ENCODE peak calls at places on chromosomes 6 and 20, in four cellular contexts. One of them, this sample, is unnamed.

GRCh38 chr6:35044145-35044745 is 96.9 kb downstream of the TCP11 start:
- DNase-seq in posterior cingulate gyrus: no peak
- DNase-seq in activated CD4-positive, CD25-positive, alpha-beta regulatory T cell treated with anti-CD3 and anti-CD28 coated beads, Interleukin-2, amount 50 U/mL, for 16 hours: no peak
- DNase-seq in NCI-H1105 treated with DMSO at 0.1 percent for 48 hours: no peak
- DNase-seq in this sample: peak; percentile 70

GRCh38 chr6:130259140-130259539 is 36.4 kb upstream of the SAMD3 start:
- DNase-seq in posterior cingulate gyrus: no peak
- DNase-seq in activated CD4-positive, CD25-positive, alpha-beta regulatory T cell treated with anti-CD3 and anti-CD28 coated beads, Interleukin-2, amount 50 U/mL, for 16 hours: no peak
- DNase-seq in NCI-H1105 treated with DMSO at 0.1 percent for 48 hours: no peak
- DNase-seq in this sample: no peak

GRCh38 chr6:20571261-20571660 is 37.0 kb downstream of the CDKAL1 start:
- DNase-seq in posterior cingulate gyrus: no peak
- DNase-seq in activated CD4-positive, CD25-positive, alpha-beta regulatory T cell treated with anti-CD3 and anti-CD28 coated beads, Interleukin-2, amount 50 U/mL, for 16 hours: no peak
- DNase-seq in NCI-H1105 treated with DMSO at 0.1 percent for 48 hours: no peak
- DNase-seq in this sample: no peak

GRCh38 chr20:34904202-34904621 is 27.8 kb downstream of the ACSS2 start:
- DNase-seq in posterior cingulate gyrus: no peak
- DNase-seq in activated CD4-positive, CD25-positive, alpha-beta regulatory T cell treated with anti-CD3 and anti-CD28 coated beads, Interleukin-2, amount 50 U/mL, for 16 hours: no peak
- DNase-seq in NCI-H1105 treated with DMSO at 0.1 percent for 48 hours: no peak
- DNase-seq in this sample: peak; percentile 28

GRCh38 chr6:3202999-3203696 is 24.3 kb downstream of the TUBB2B start:
- DNase-seq in posterior cingulate gyrus: no peak
- DNase-seq in activated CD4-positive, CD25-positive, alpha-beta regulatory T cell treated with anti-CD3 and anti-CD28 coated beads, Interleukin-2, amount 50 U/mL, for 16 hours: no peak
- DNase-seq in NCI-H1105 treated with DMSO at 0.1 percent for 48 hours: no peak
- DNase-seq in this sample: no peak

GRCh38 chr6:124670801-124671200 is 291.4 kb upstream of the RNF217 start:
- DNase-seq in posterior cingulate gyrus: no peak
- DNase-seq in activated CD4-positive, CD25-positive, alpha-beta regulatory T cell treated with anti-CD3 and anti-CD28 coated beads, Interleukin-2, amount 50 U/mL, for 16 hours: no peak
- DNase-seq in NCI-H1105 treated with DMSO at 0.1 percent for 48 hours: peak; percentile 98
- DNase-seq in this sample: no peak

GRCh38 chr6:317452-318144 is 25.3 kb downstream of the DUSP22 start:
- DNase-seq in posterior cingulate gyrus: no peak
- DNase-seq in activated CD4-positive, CD25-positive, alpha-beta regulatory T cell treated with anti-CD3 and anti-CD28 coated beads, Interleukin-2, amount 50 U/mL, for 16 hours: no peak
- DNase-seq in NCI-H1105 treated with DMSO at 0.1 percent for 48 hours: no peak
- DNase-seq in this sample: no peak

GRCh38 chr6:70134542-70134941 is 168.3 kb downstream of the COL9A1 start:
- DNase-seq in posterior cingulate gyrus: no peak
- DNase-seq in activated CD4-positive, CD25-positive, alpha-beta regulatory T cell treated with anti-CD3 and anti-CD28 coated beads, Interleukin-2, amount 50 U/mL, for 16 hours: no peak
- DNase-seq in NCI-H1105 treated with DMSO at 0.1 percent for 48 hours: no peak
- DNase-seq in this sample: no peak

GRCh38 chr6:106453756-106454367 is 93.3 kb downstream of the CRYBG1 start:
- DNase-seq in posterior cingulate gyrus: no peak
- DNase-seq in activated CD4-positive, CD25-positive, alpha-beta regulatory T cell treated with anti-CD3 and anti-CD28 coated beads, Interleukin-2, amount 50 U/mL, for 16 hours: no peak
- DNase-seq in NCI-H1105 treated with DMSO at 0.1 percent for 48 hours: no peak
- DNase-seq in this sample: no peak

GRCh38 chr6:24520929-24521546 is 26.3 kb downstream of the ALDH5A1 start:
- DNase-seq in posterior cingulate gyrus: no peak
- DNase-seq in activated CD4-positive, CD25-positive, alpha-beta regulatory T cell treated with anti-CD3 and anti-CD28 coated beads, Interleukin-2, amount 50 U/mL, for 16 hours: no peak
- DNase-seq in NCI-H1105 treated with DMSO at 0.1 percent for 48 hours: peak; percentile 15
- DNase-seq in this sample: no peak

GRCh38 chr20:62801284-62802010 is 3.2 kb upstream of the OGFR start:
- DNase-seq in posterior cingulate gyrus: no peak
- DNase-seq in activated CD4-positive, CD25-positive, alpha-beta regulatory T cell treated with anti-CD3 and anti-CD28 coated beads, Interleukin-2, amount 50 U/mL, for 16 hours: no peak
- DNase-seq in NCI-H1105 treated with DMSO at 0.1 percent for 48 hours: no peak
- DNase-seq in this sample: no peak

GRCh38 chr6:12890171-12890790 is 173.7 kb downstream of the PHACTR1 start:
- DNase-seq in posterior cingulate gyrus: no peak
- DNase-seq in activated CD4-positive, CD25-positive, alpha-beta regulatory T cell treated with anti-CD3 and anti-CD28 coated beads, Interleukin-2, amount 50 U/mL, for 16 hours: no peak
- DNase-seq in NCI-H1105 treated with DMSO at 0.1 percent for 48 hours: no peak
- DNase-seq in this sample: no peak

GRCh38 chr6:5766260-5766659 is 240.5 kb downstream of the NRN1 start:
- DNase-seq in posterior cingulate gyrus: no peak
- DNase-seq in activated CD4-positive, CD25-positive, alpha-beta regulatory T cell treated with anti-CD3 and anti-CD28 coated beads, Interleukin-2, amount 50 U/mL, for 16 hours: no peak
- DNase-seq in NCI-H1105 treated with DMSO at 0.1 percent for 48 hours: no peak
- DNase-seq in this sample: no peak

GRCh38 chr20:13659288-13659687 is 20.6 kb upstream of the TASP1 start:
- DNase-seq in posterior cingulate gyrus: no peak
- DNase-seq in activated CD4-positive, CD25-positive, alpha-beta regulatory T cell treated with anti-CD3 and anti-CD28 coated beads, Interleukin-2, amount 50 U/mL, for 16 hours: no peak
- DNase-seq in NCI-H1105 treated with DMSO at 0.1 percent for 48 hours: no peak
- DNase-seq in this sample: no peak

GRCh38 chr6:4351857-4352669 is 216.7 kb upstream of the ECI2 start:
- DNase-seq in posterior cingulate gyrus: peak; percentile 54
- DNase-seq in activated CD4-positive, CD25-positive, alpha-beta regulatory T cell treated with anti-CD3 and anti-CD28 coated beads, Interleukin-2, amount 50 U/mL, for 16 hours: no peak
- DNase-seq in NCI-H1105 treated with DMSO at 0.1 percent for 48 hours: no peak
- DNase-seq in this sample: peak; percentile 71

GRCh38 chr20:382291-383115 is 1.9 kb downstream of the TRIB3 start:
- DNase-seq in posterior cingulate gyrus: no peak
- DNase-seq in activated CD4-positive, CD25-positive, alpha-beta regulatory T cell treated with anti-CD3 and anti-CD28 coated beads, Interleukin-2, amount 50 U/mL, for 16 hours: no peak
- DNase-seq in NCI-H1105 treated with DMSO at 0.1 percent for 48 hours: no peak
- DNase-seq in this sample: no peak

GRCh38 chr20:32773880-32774279 is 11.7 kb downstream of the DNMT3B start:
- DNase-seq in posterior cingulate gyrus: no peak
- DNase-seq in activated CD4-positive, CD25-positive, alpha-beta regulatory T cell treated with anti-CD3 and anti-CD28 coated beads, Interleukin-2, amount 50 U/mL, for 16 hours: no peak
- DNase-seq in NCI-H1105 treated with DMSO at 0.1 percent for 48 hours: no peak
- DNase-seq in this sample: no peak

GRCh38 chr20:62018437-62019143 is 47.1 kb downstream of the TAF4 start:
- DNase-seq in posterior cingulate gyrus: no peak
- DNase-seq in activated CD4-positive, CD25-positive, alpha-beta regulatory T cell treated with anti-CD3 and anti-CD28 coated beads, Interleukin-2, amount 50 U/mL, for 16 hours: no peak
- DNase-seq in NCI-H1105 treated with DMSO at 0.1 percent for 48 hours: no peak
- DNase-seq in this sample: no peak

GRCh38 chr6:89330910-89331309 is 15.8 kb upstream of the GABRR2 start:
- DNase-seq in posterior cingulate gyrus: no peak
- DNase-seq in activated CD4-positive, CD25-positive, alpha-beta regulatory T cell treated with anti-CD3 and anti-CD28 coated beads, Interleukin-2, amount 50 U/mL, for 16 hours: no peak
- DNase-seq in NCI-H1105 treated with DMSO at 0.1 percent for 48 hours: no peak
- DNase-seq in this sample: no peak

GRCh38 chr20:34374209-34374749 is 11.2 kb downstream of the ITCH start:
- DNase-seq in posterior cingulate gyrus: no peak
- DNase-seq in activated CD4-positive, CD25-positive, alpha-beta regulatory T cell treated with anti-CD3 and anti-CD28 coated beads, Interleukin-2, amount 50 U/mL, for 16 hours: no peak
- DNase-seq in NCI-H1105 treated with DMSO at 0.1 percent for 48 hours: no peak
- DNase-seq in this sample: no peak

GRCh38 chr6:169641461-169642085 is 60.3 kb downstream of the WDR27 start:
- DNase-seq in posterior cingulate gyrus: no peak
- DNase-seq in activated CD4-positive, CD25-positive, alpha-beta regulatory T cell treated with anti-CD3 and anti-CD28 coated beads, Interleukin-2, amount 50 U/mL, for 16 hours: no peak
- DNase-seq in NCI-H1105 treated with DMSO at 0.1 percent for 48 hours: no peak
- DNase-seq in this sample: no peak

GRCh38 chr6:111013144-111013905 is 31.5 kb downstream of the RPF2 start:
- DNase-seq in posterior cingulate gyrus: no peak
- DNase-seq in activated CD4-positive, CD25-positive, alpha-beta regulatory T cell treated with anti-CD3 and anti-CD28 coated beads, Interleukin-2, amount 50 U/mL, for 16 hours: no peak
- DNase-seq in NCI-H1105 treated with DMSO at 0.1 percent for 48 hours: peak; percentile 56
- DNase-seq in this sample: no peak

GRCh38 chr6:143745160-143746133 is 67.7 kb downstream of the PHACTR2 start:
- DNase-seq in posterior cingulate gyrus: no peak
- DNase-seq in activated CD4-positive, CD25-positive, alpha-beta regulatory T cell treated with anti-CD3 and anti-CD28 coated beads, Interleukin-2, amount 50 U/mL, for 16 hours: no peak
- DNase-seq in NCI-H1105 treated with DMSO at 0.1 percent for 48 hours: peak; percentile 90
- DNase-seq in this sample: peak; percentile 56

GRCh38 chr20:41174373-41174772 is 37.0 kb downstream of the PLCG1 start:
- DNase-seq in posterior cingulate gyrus: no peak
- DNase-seq in activated CD4-positive, CD25-positive, alpha-beta regulatory T cell treated with anti-CD3 and anti-CD28 coated beads, Interleukin-2, amount 50 U/mL, for 16 hours: no peak
- DNase-seq in NCI-H1105 treated with DMSO at 0.1 percent for 48 hours: no peak
- DNase-seq in this sample: peak; percentile 2

This sample was measured in Ammon's horn.